ENCODE peak calls at places on chromosomes 6 and 20, in six cellular contexts. D is mesenchymal stem cell, B is tibial artery, P is AG04450, X is adrenal gland, E is ascending aorta. H is an unnamed sample. For H3K9me3, the result is how much of the 10 kb centered on the place peaks cover.

GRCh38 chr20:24560571-24561485 is 91.4 kb downstream of the SYNDIG1 start:
- DNase-seq in E (no peak), D (no peak), P (no peak), B (no peak), X (no peak), H (no peak)

GRCh38 chr6:125948455-125948854 is 8.1 kb upstream of the HINT3 start:
- DNase-seq in P (no peak), E (no peak), D (no peak), X (no peak), B (no peak), H (no peak)

GRCh38 chr6:38599261-38599660 is 40.5 kb downstream of the BTBD9 start:
- DNase-seq in P (no peak), X (no peak), E (no peak), B (no peak), D (no peak), H (no peak)

GRCh38 chr6:24766685-24767462 is 7.9 kb upstream of the GMNN start:
- DNase-seq in B (no peak), X (no peak), E (no peak), D (peak), P (no peak), H (peak)

GRCh38 chr6:146312606-146313005 is 231.0 kb upstream of the RAB32 start:
- DNase-seq in X (no peak), E (no peak), B (no peak), D (no peak), P (no peak), H (no peak)

GRCh38 chr20:40797425-40797824 is 108.4 kb upstream of the MAFB start:
- DNase-seq in E (no peak), B (no peak), P (no peak), X (no peak), D (peak), H (peak)

GRCh38 chr6:147033267-147033666 is 170.9 kb upstream of the STXBP5 start:
- DNase-seq in X (no peak), P (no peak), E (no peak), B (no peak), D (no peak), H (no peak)

GRCh38 chr20:58698741-58699141 is 6.1 kb downstream of the NPEPL1 start:
- DNase-seq in P (no peak), E (no peak), B (peak), X (no peak), D (no peak), H (no peak)

GRCh38 chr20:9220874-9221547 is 152.1 kb downstream of the PLCB4 start:
- DNase-seq in P (peak), D (peak), B (no peak), E (no peak), X (no peak), H (no peak)

GRCh38 chr6:163398104-163398503 is 16.4 kb upstream of the QKI start:
- DNase-seq in D (peak), E (no peak), X (no peak), P (no peak), B (no peak), H (no peak)

GRCh38 chr6:145738265-145738664 is 2.9 kb upstream of the EPM2A start:
- DNase-seq in P (no peak), B (no peak), D (no peak), X (no peak), E (no peak), H (no peak)

GRCh38 chr6:352896-353470 is 38.6 kb upstream of the IRF4 start:
- DNase-seq in P (no peak), X (no peak), E (no peak), B (no peak), D (no peak), H (no peak)

GRCh38 chr6:74598473-74599393 is 607.1 kb downstream of the COL12A1 start:
- DNase-seq in X (no peak), E (no peak), D (no peak), B (no peak), P (no peak), H (no peak)

GRCh38 chr6:39043776-39044175 is 4.8 kb upstream of the GLP1R start:
- DNase-seq in B (peak), X (no peak), P (no peak), D (no peak), E (no peak), H (no peak)

GRCh38 chr6:137102851-137103492 is 58.2 kb upstream of the IL20RA start:
- DNase-seq in X (no peak), D (no peak), P (no peak), B (no peak), E (no peak), H (no peak)

GRCh38 chr6:137105375-137105774 is 60.6 kb upstream of the IL20RA start:
- DNase-seq in B (no peak), X (no peak), P (no peak), E (no peak), D (no peak), H (no peak)

GRCh38 chr6:137102050-137102848 is 57.5 kb upstream of the IL20RA start:
- DNase-seq in X (no peak), P (no peak), B (no peak), E (no peak), D (no peak), H (no peak)

GRCh38 chr6:137106183-137106582 is 61.4 kb upstream of the IL20RA start:
- DNase-seq in X (no peak), E (no peak), D (no peak), B (no peak), P (no peak), H (no peak)

GRCh38 chr6:137104926-137105325 is 60.2 kb upstream of the IL20RA start:
- DNase-seq in X (no peak), B (no peak), D (no peak), P (no peak), E (no peak), H (no peak)
- H3K9me3 ChIP-seq in X (under half), B (under half), D (under half), P (under half), E (under half), H (under half)

GRCh38 chr20:44336725-44337380 is at the start of gene R3HDML:
- DNase-seq in P (no peak), D (no peak), E (no peak), X (no peak), B (no peak), H (no peak)

GRCh38 chr20:44334306-44334705 is 2.5 kb upstream of the R3HDML start:
- DNase-seq in P (no peak), D (no peak), E (no peak), X (no peak), B (no peak), H (no peak)

GRCh38 chr20:44334709-44335108 is 2.1 kb upstream of the R3HDML start:
- DNase-seq in P (no peak), B (no peak), D (no peak), X (no peak), E (no peak), H (no peak)

GRCh38 chr20:44336086-44336485 is 757 bp upstream of the R3HDML start:
- DNase-seq in B (no peak), P (no peak), X (no peak), E (no peak), D (no peak), H (no peak)

GRCh38 chr20:44335675-44336074 is 1.2 kb upstream of the R3HDML start:
- DNase-seq in P (no peak), X (no peak), E (no peak), B (no peak), D (no peak), H (no peak)
- H3K9me3 ChIP-seq in P (under half), X (under half), E (under half), B (under half), D (under half), H (under half)

DNA sequence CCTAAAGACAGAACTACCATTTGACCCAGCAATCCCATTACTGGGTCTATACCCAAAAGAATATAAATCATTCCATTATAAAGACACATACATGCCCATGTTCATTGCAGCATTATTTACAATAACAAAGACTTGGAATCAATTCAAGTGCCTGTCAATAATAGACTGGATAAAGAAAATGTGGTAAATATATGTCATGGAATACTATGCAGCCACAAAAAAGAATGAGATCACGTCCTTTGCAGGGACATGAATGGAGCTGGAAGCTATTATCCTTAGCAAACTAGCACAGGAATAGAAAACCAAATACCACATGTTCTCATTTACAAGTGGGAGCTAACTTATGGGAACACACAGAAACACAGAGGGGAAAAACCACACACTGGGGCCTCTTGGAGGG is 8.7 kb upstream of the DEFB128 start:
- DNase-seq in X (no peak), D (no peak), P (no peak), B (no peak), E (no peak), H (no peak)
- H3K9me3 ChIP-seq in X (under half), D (under half), P (under half), B (under half), E (under half), H (under half)

GRCh38 chr6:167255918-167256553 is 35.1 kb upstream of the UNC93A start:
- DNase-seq in B (no peak), P (no peak), X (no peak), E (no peak), D (no peak), H (no peak)
- H3K9me3 ChIP-seq in B (under half), P (under half), X (under half), E (under half), D (under half), H (under half)

DNA sequence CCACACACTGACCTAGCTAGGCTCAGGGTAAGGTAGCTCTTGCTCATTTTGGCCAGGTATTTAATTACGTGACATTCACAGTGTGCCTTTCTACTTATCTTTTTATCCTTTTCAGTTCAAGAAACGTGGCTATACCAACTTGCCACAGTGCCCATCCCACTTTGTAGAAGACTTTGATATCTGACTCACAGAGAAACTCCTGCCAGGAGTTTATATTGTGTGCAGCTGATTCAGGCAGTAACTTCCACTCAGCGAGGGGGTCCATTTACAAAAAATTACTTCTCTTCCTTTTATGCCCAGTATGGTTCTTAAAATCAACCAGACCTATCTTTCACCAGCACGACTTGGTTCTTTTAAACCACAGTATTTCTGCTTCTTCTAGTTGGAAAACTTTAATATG is 75.6 kb downstream of the PRL start:
- DNase-seq in P (no peak), E (no peak), X (no peak), D (no peak), B (no peak), H (no peak)
- H3K9me3 ChIP-seq in P (under half), E (under half), X (under half), D (under half), B (under half), H (under half)

GRCh38 chr6:14810021-14810420 is 435.8 kb upstream of the JARID2 start:
- DNase-seq in E (no peak), X (no peak), D (no peak), B (no peak), P (no peak), H (no peak)
- H3K9me3 ChIP-seq in E (under half), X (under half), D (under half), B (under half), P (under half), H (under half)

DNA sequence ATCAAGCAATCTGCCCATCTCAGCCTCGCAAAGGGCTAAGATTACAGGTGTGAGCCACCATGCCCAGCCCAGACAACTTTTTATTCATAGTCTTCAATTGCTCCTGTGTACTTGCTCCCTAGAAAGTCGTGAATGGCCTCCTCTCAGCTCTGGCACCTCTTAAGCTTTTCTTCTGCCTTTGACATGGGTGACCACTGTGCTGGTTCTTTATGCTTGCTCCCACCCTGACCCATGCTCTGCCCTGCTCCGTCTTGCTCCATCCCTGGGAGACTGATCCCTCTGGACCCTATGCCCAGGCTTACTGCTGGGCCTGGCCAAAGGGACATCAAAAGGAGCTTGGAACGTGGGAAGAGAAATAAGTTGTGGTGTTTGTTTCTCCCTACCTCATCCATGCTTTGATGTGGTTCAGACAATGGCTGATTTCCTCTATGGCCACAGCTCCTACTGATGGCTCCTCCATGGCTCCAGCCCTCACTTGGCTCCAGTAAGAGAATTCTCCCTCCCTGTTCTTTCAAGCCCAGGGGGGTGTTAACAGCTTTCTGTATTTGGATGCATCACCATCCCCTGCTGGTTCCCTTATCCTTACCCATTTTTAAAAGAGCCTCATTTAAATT is 7.7 kb upstream of the TREM2 start:
- DNase-seq in E (no peak), D (no peak), X (no peak), P (no peak), B (no peak), H (no peak)
- H3K9me3 ChIP-seq in E (under half), D (under half), X (under half), P (under half), B (under half), H (under half)

DNA sequence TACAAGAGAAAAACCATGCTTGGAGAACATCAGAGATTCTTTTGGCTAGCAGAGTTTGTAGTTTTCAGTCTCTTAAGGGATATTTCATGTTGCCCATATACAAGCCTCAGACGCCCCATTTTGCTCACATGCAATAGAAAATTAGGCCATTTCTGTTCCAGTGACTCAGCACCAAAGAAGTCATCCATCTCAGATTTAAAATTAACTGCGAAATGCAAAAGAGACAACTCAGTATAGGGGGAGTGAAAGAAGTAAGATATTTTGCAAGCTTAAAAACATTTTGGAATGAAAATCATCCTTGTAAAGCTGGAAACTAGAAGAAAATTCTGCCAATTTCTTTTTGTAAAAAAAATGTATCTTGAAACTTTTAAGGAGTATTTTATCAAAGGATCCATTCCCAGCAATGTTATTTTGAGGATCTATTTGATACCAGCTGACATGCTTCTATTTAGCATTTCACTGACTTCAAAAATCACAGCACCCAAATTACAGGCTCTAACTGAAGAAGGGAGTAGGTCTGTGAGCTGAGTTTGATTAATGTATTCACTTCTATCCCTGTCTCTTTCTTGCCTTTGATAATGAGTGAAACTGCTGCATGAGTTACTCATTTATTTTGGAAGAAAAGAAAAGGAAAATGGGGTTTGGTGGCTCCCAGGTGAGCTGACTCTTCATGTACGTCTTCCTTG is 223.7 kb upstream of the SULF2 start:
- DNase-seq in B (no peak), P (no peak), D (no peak), X (no peak), E (no peak), H (no peak)
- H3K9me3 ChIP-seq in B (under half), P (under half), D (under half), X (under half), E (under half), H (under half)

GRCh38 chr20:59729476-59729875 is 125.1 kb downstream of the PHACTR3 start:
- DNase-seq in D (no peak), E (peak), X (no peak), B (no peak), P (no peak), H (no peak)
- H3K9me3 ChIP-seq in D (under half), E (under half), X (under half), B (under half), P (under half), H (under half)

H was measured in A673.